ENCODE peak calls at places on chromosomes 5 and 9, in four cellular contexts. M is kidney epithelial cell, A is psoas muscle, L is heart right ventricle. X is an unnamed sample.

GRCh38 chr5:555058-555623 is 30.9 kb upstream of the SLC9A3 start:
- DNase-seq in M (no peak), L (no peak), A (no peak), X (no peak)

GRCh38 chr9:84781431-84781830 is 111.9 kb downstream of the NTRK2 start:
- DNase-seq in L (no peak), M (no peak), A (no peak), X (no peak)

GRCh38 chr5:89276566-89277305 is 393.8 kb upstream of the MEF2C start:
- DNase-seq in M (no peak), L (no peak), A (no peak), X (no peak)

GRCh38 chr9:6956796-6957355 is 199.1 kb downstream of the KDM4C start:
- DNase-seq in M (no peak), L (no peak), A (no peak), X (no peak)

GRCh38 chr5:110757118-110757729 is 18.4 kb downstream of the SLC25A46 start:
- DNase-seq in M (no peak), L (no peak), A (no peak), X (no peak)

GRCh38 chr9:77131411-77131810 is 45.9 kb upstream of the VPS13A start:
- DNase-seq in L (no peak), A (no peak), M (no peak), X (no peak)

GRCh38 chr5:38595149-38595725 is 38.8 kb upstream of the LIFR start:
- DNase-seq in M (no peak), L (no peak), A (no peak), X (peak)

GRCh38 chr5:27316283-27316675 is 277.9 kb upstream of the CDH9 start:
- DNase-seq in L (no peak), A (no peak), M (no peak), X (peak)

GRCh38 chr5:159547466-159548195 is 217.3 kb upstream of the IL12B start:
- DNase-seq in L (no peak), M (no peak), A (no peak), X (no peak)
- H3K4me3 ChIP-seq in L (no peak), M (no peak), A (no peak), X (no peak)

DNA sequence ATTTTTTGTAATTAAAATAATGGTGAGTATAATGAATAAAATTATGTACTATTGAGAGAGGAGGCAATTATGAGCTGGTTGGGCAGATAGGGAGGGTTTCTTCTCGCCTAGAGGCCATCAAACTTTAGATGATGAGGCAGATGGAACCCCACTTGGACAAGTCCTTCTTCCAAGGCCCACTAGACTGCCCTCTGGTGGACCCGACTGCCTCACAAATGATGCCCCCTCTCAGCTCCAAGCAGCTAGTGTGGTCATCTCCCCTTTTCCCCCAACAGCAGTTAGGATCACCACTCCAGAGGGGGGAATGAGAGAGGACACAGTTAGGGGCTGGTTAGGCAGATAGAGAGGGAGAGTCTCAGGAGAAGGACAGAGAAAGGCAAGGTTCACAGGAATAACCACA is 348.0 kb upstream of the CDH18 start:
- DNase-seq in L (no peak), M (no peak), A (no peak), X (no peak)
- TF ChIP-seq CTCF in L (no peak), M (no peak), A (no peak), X (no peak)

GRCh38 chr5:174751154-174751990 is 27.0 kb downstream of the MSX2 start:
- DNase-seq in M (no peak), A (no peak), L (no peak), X (no peak)

GRCh38 chr5:174755103-174755502 is 30.7 kb downstream of the MSX2 start:
- DNase-seq in A (no peak), M (no peak), L (no peak), X (no peak)

GRCh38 chr5:174750720-174751119 is 26.3 kb downstream of the MSX2 start:
- DNase-seq in M (no peak), L (no peak), A (no peak), X (no peak)

DNA sequence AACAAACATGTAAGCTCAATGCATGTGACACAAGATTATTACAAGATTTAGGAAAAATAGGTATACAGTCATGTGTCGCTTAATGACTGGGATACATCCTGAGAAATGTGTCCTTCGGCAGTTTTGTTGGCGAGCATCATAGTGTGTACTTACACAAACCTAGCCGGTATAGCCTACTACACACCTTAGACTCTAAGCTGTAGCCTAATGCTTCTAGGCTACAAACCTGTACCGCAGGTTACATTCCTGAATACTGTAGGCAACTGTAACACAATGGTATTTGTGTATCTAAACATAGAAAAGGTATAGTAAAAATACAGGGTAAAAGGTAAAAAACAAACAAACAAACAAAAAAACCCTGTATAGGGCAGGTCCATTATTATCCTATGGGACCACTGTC is 27.7 kb downstream of the MSX2 start:
- DNase-seq in M (no peak), A (no peak), L (no peak), X (no peak)
- H3K4me3 ChIP-seq in M (no peak), A (no peak), L (no peak), X (no peak)

GRCh38 chr5:176619203-176619568 is 9.2 kb upstream of the GPRIN1 start:
- DNase-seq in L (peak), A (peak), M (peak), X (peak)
- TF ChIP-seq CTCF in L (no peak), A (peak), M (peak), X (peak)

GRCh38 chr9:73151653-73152382 is at the start of gene ANXA1:
- DNase-seq in A (no peak), M (peak), L (no peak), X (no peak)

GRCh38 chr9:73153793-73154227 is 2.1 kb downstream of the ANXA1 start:
- DNase-seq in L (no peak), M (no peak), A (no peak), X (no peak)

GRCh38 chr9:73154271-73154670 is 2.6 kb downstream of the ANXA1 start:
- DNase-seq in M (no peak), A (no peak), L (no peak), X (no peak)

GRCh38 chr9:73152445-73152844 is 780 bp downstream of the ANXA1 start:
- DNase-seq in L (no peak), M (no peak), A (no peak), X (no peak)

DNA sequence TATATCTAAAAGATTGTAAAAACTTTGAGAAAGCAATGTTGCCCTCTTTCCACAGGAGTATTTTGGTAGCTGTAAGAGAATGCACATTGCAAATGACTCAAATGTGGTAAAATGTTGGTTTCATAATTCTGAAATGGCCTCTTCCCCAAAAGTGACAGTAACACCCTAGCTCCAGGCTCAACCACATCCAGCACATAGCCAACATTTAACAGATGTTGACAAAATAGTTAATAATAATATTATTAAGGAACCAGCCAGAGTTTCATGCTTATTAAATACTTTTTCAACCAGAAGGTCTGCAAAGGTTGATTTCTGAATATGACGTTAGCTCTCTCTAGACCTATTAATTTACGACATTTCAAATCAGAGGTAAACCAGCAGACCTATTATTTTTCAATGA is 1.3 kb downstream of the ANXA1 start:
- DNase-seq in M (no peak), A (no peak), L (no peak), X (no peak)
- H3K4me3 ChIP-seq in M (peak), A (peak), L (peak), X (peak)

GRCh38 chr5:120457839-120458507 is 6.1 kb upstream of the PRR16 start:
- DNase-seq in L (peak), M (no peak), A (peak), X (no peak)
- TF ChIP-seq CTCF in L (peak), M (peak), A (peak), X (peak)

GRCh38 chr9:136694163-136694864 is 7.1 kb upstream of the AGPAT2 start:
- DNase-seq in A (peak), M (no peak), L (peak), X (no peak)
- H3K4me3 ChIP-seq in A (no peak), M (no peak), L (no peak), X (no peak)

DNA sequence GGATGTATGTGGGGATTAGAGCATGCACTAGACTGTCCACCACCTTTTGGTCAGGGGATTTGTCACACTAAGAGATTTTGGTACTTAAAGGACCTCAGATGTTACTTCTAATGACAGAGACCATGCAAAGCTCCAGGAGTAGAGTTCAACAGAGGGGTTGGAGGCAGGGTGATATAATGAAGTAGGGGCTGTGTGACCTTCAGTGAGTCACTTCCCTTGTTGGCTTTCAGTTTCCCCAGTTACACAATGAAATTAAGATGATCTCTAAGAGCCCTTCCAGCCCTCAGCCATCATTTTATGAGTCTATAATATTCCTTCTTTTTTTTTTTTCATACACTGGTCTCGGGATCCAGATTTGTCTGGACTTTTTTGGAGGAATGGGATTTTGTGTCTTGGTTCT is 26.8 kb downstream of the GLRA1 start:
- DNase-seq in A (no peak), L (no peak), M (no peak), X (no peak)
- TF ChIP-seq CTCF in A (no peak), L (no peak), M (no peak), X (no peak)

GRCh38 chr5:68253612-68254341 is 38.2 kb downstream of the PIK3R1 start:
- DNase-seq in M (no peak), A (no peak), L (no peak), X (peak)
- H3K4me3 ChIP-seq in M (no peak), A (peak), L (no peak), X (no peak)

X was measured in HFF-Myc.